ENCODE peak calls at places on chromosomes 6 and 20, in four cellular contexts. Z is CD8-positive, alpha-beta memory T cell; X is NCI-H524; K is NCI-H1092 treated with DMSO at 0.1 percent for 48 hours. Q is an unnamed sample.

GRCh38 chr6:157542405-157542943 is 161.5 kb downstream of the ZDHHC14 start:
- DNase-seq in Z (no peak), K (no peak), X (no peak), Q (no peak)

GRCh38 chr20:21166801-21167200 is 40.9 kb downstream of the KIZ start:
- DNase-seq in X (no peak), K (no peak), Z (no peak), Q (no peak)

GRCh38 chr6:135913785-135914184 is 62.3 kb downstream of the PDE7B start:
- DNase-seq in X (no peak), K (no peak), Z (no peak), Q (no peak)

GRCh38 chr6:111987295-111987694 is 66.6 kb upstream of the CCN6 start:
- DNase-seq in X (no peak), K (no peak), Z (no peak), Q (peak)

GRCh38 chr6:88916615-88917198 is 46.7 kb downstream of the RNGTT start:
- DNase-seq in X (no peak), K (no peak), Z (no peak), Q (no peak)

GRCh38 chr6:13355969-13356368 is 27.6 kb upstream of the TBC1D7 start:
- DNase-seq in X (no peak), K (no peak), Z (peak), Q (no peak)

GRCh38 chr20:32294071-32294470 is 16.6 kb downstream of the KIF3B start:
- DNase-seq in X (no peak), K (no peak), Z (no peak), Q (no peak)

GRCh38 chr20:46308258-46309157 is at the start of gene CDH22:
- DNase-seq in X (peak), K (peak), Z (peak), Q (peak)

GRCh38 chr6:29792123-29793035 is 35.2 kb upstream of the HLA-G start:
- DNase-seq in Z (peak), K (no peak), X (no peak), Q (no peak)

GRCh38 chr6:36349240-36349639 is 12.6 kb upstream of the BNIP5 start:
- DNase-seq in X (no peak), Z (no peak), K (peak), Q (peak)

GRCh38 chr20:23235173-23236027 is 115.2 kb upstream of the NXT1 start:
- DNase-seq in K (peak), Z (no peak), X (peak), Q (peak)

GRCh38 chr20:46559685-46560440 is 9.4 kb upstream of the OCSTAMP start:
- DNase-seq in X (no peak), Z (no peak), K (peak), Q (no peak)

GRCh38 chr6:137451926-137452325 is 42.3 kb downstream of the OLIG3 start:
- DNase-seq in Z (no peak), X (no peak), K (no peak), Q (no peak)

GRCh38 chr6:2193931-2194330 is 51.5 kb downstream of the GMDS start:
- DNase-seq in X (no peak), K (no peak), Z (no peak), Q (no peak)

GRCh38 chr6:5333653-5334052 is 72.3 kb downstream of the FARS2 start:
- DNase-seq in X (no peak), K (no peak), Z (no peak), Q (no peak)

GRCh38 chr6:140138311-140138994 is 764.0 kb upstream of the CITED2 start:
- DNase-seq in K (no peak), X (no peak), Z (no peak), Q (no peak)

GRCh38 chr6:121573466-121573865 is 138.0 kb downstream of the GJA1 start:
- DNase-seq in Z (no peak), X (no peak), K (no peak), Q (no peak)

GRCh38 chr20:11234181-11234969 is 560.6 kb upstream of the JAG1 start:
- DNase-seq in X (no peak), Z (no peak), K (peak), Q (peak)

GRCh38 chr6:135583256-135583758 is 85.8 kb upstream of the AHI1 start:
- DNase-seq in X (no peak), K (no peak), Z (no peak), Q (no peak)

GRCh38 chr20:46348231-46348803 is 40.0 kb upstream of the CDH22 start:
- DNase-seq in K (no peak), Z (no peak), X (peak), Q (peak)

GRCh38 chr20:46305331-46305972 is 2.8 kb downstream of the CDH22 start:
- DNase-seq in X (no peak), K (no peak), Z (no peak), Q (peak)

GRCh38 chr6:4714961-4715501 is 61.2 kb upstream of the CDYL start:
- DNase-seq in Z (no peak), K (no peak), X (no peak), Q (no peak)

GRCh38 chr20:33276303-33277113 is 6.5 kb upstream of the BPIFB1 start:
- DNase-seq in X (no peak), K (no peak), Z (no peak), Q (no peak)

GRCh38 chr20:32810941-32811340 is 8.8 kb upstream of the MAPRE1 start:
- DNase-seq in K (no peak), Z (no peak), X (no peak), Q (no peak)

GRCh38 chr6:138310294-138310693 is 67.4 kb upstream of the SMIM28 start:
- DNase-seq in K (peak), Z (no peak), X (no peak), Q (peak)

GRCh38 chr20:54268941-54269340 is 61.1 kb downstream of the PFDN4 start:
- DNase-seq in K (no peak), X (no peak), Z (no peak), Q (no peak)

GRCh38 chr20:44526129-44526528 is 4.3 kb upstream of the SERINC3 start:
- DNase-seq in X (no peak), K (no peak), Z (no peak), Q (no peak)

GRCh38 chr6:167420858-167421766 is 96.2 kb downstream of the TTLL2 start:
- DNase-seq in X (no peak), K (no peak), Z (no peak), Q (no peak)

Q was measured in NCI-H2171 treated with DMSO at 0.1 percent for 48 hours.